ENCODE peak calls at places on chromosomes 6 and 20, in five cellular contexts. One of them, this sample, is unnamed.

GRCh38 chr6:128519931-128520435 is 416 bp downstream of the PTPRK start:
- DNase-seq in left ventricle myocardium inferior: peak; percentile 37
- DNase-seq in kidney: peak; percentile 85
- DNase-seq in right cardiac atrium: no peak
- DNase-seq in IMR-90: no peak
- DNase-seq in this sample: peak; percentile 59

GRCh38 chr6:112923940-112924587 is 576.9 kb downstream of the RFPL4B start:
- DNase-seq in left ventricle myocardium inferior: no peak
- DNase-seq in IMR-90: no peak
- DNase-seq in right cardiac atrium: no peak
- DNase-seq in kidney: no peak
- DNase-seq in this sample: no peak

GRCh38 chr6:94902974-94903628 is 674.2 kb upstream of the MANEA start:
- DNase-seq in right cardiac atrium: no peak
- DNase-seq in left ventricle myocardium inferior: no peak
- DNase-seq in IMR-90: no peak
- DNase-seq in kidney: no peak
- DNase-seq in this sample: no peak

GRCh38 chr6:138465007-138465645 is 34.2 kb downstream of the NHSL1 start:
- DNase-seq in IMR-90: peak; percentile 98
- DNase-seq in right cardiac atrium: no peak
- DNase-seq in left ventricle myocardium inferior: no peak
- DNase-seq in kidney: no peak
- DNase-seq in this sample: peak; percentile 79

GRCh38 chr6:39114395-39114706 is 635 bp downstream of the SAYSD1 start:
- DNase-seq in right cardiac atrium: no peak
- DNase-seq in kidney: no peak
- DNase-seq in IMR-90: no peak
- DNase-seq in left ventricle myocardium inferior: no peak
- DNase-seq in this sample: no peak

GRCh38 chr6:36851149-36851614 is 11.9 kb upstream of the CPNE5 start:
- DNase-seq in IMR-90: peak; percentile 72
- DNase-seq in right cardiac atrium: no peak
- DNase-seq in left ventricle myocardium inferior: no peak
- DNase-seq in kidney: no peak
- DNase-seq in this sample: no peak

GRCh38 chr6:90397929-90398674 is 101.5 kb upstream of the BACH2 start:
- DNase-seq in IMR-90: peak; percentile 32
- DNase-seq in right cardiac atrium: no peak
- DNase-seq in left ventricle myocardium inferior: no peak
- DNase-seq in kidney: no peak
- DNase-seq in this sample: no peak

GRCh38 chr6:114061116-114061515 is 90.2 kb upstream of the HDAC2 start:
- DNase-seq in left ventricle myocardium inferior: no peak
- DNase-seq in kidney: no peak
- DNase-seq in right cardiac atrium: no peak
- DNase-seq in IMR-90: no peak
- DNase-seq in this sample: no peak

GRCh38 chr20:15848126-15848525 is 725.1 kb downstream of the KIF16B start:
- DNase-seq in IMR-90: no peak
- DNase-seq in left ventricle myocardium inferior: no peak
- DNase-seq in right cardiac atrium: no peak
- DNase-seq in kidney: no peak
- DNase-seq in this sample: no peak

GRCh38 chr20:43409041-43409913 is 48.4 kb upstream of the SRSF6 start:
- DNase-seq in right cardiac atrium: no peak
- DNase-seq in kidney: no peak
- DNase-seq in IMR-90: peak; percentile 52
- DNase-seq in left ventricle myocardium inferior: no peak
- DNase-seq in this sample: no peak

GRCh38 chr20:38747495-38748096 is 664 bp upstream of the ACTR5 start:
- DNase-seq in left ventricle myocardium inferior: no peak
- DNase-seq in kidney: no peak
- DNase-seq in IMR-90: no peak
- DNase-seq in right cardiac atrium: no peak
- DNase-seq in this sample: peak; percentile 72

GRCh38 chr6:2448826-2449571 is 203.6 kb upstream of the GMDS start:
- DNase-seq in left ventricle myocardium inferior: no peak
- DNase-seq in IMR-90: peak; percentile 89
- DNase-seq in kidney: no peak
- DNase-seq in right cardiac atrium: no peak
- DNase-seq in this sample: no peak

GRCh38 chr6:44096615-44097014 is 30.6 kb downstream of the MRPL14 start:
- DNase-seq in IMR-90: peak; percentile 72
- DNase-seq in right cardiac atrium: peak; percentile 86
- DNase-seq in left ventricle myocardium inferior: peak; percentile 62
- DNase-seq in kidney: peak; percentile 88
- DNase-seq in this sample: no peak

GRCh38 chr6:150987855-150988484 is 122.5 kb downstream of the MTHFD1L start:
- DNase-seq in right cardiac atrium: no peak
- DNase-seq in IMR-90: no peak
- DNase-seq in kidney: no peak
- DNase-seq in left ventricle myocardium inferior: no peak
- DNase-seq in this sample: no peak

GRCh38 chr6:126797981-126798380 is 320.5 kb upstream of the RSPO3 start:
- DNase-seq in left ventricle myocardium inferior: no peak
- DNase-seq in kidney: no peak
- DNase-seq in right cardiac atrium: no peak
- DNase-seq in IMR-90: no peak
- DNase-seq in this sample: no peak
- H3K4me1 ChIP-seq in left ventricle myocardium inferior: no peaks in the 10 kb centered on the region
- H3K4me1 ChIP-seq in kidney: no peaks in the 10 kb centered on the region
- H3K4me1 ChIP-seq in right cardiac atrium: no peaks in the 10 kb centered on the region
- H3K4me1 ChIP-seq in IMR-90: no peaks in the 10 kb centered on the region
- H3K4me1 ChIP-seq in this sample: no peaks in the 10 kb centered on the region

DNA sequence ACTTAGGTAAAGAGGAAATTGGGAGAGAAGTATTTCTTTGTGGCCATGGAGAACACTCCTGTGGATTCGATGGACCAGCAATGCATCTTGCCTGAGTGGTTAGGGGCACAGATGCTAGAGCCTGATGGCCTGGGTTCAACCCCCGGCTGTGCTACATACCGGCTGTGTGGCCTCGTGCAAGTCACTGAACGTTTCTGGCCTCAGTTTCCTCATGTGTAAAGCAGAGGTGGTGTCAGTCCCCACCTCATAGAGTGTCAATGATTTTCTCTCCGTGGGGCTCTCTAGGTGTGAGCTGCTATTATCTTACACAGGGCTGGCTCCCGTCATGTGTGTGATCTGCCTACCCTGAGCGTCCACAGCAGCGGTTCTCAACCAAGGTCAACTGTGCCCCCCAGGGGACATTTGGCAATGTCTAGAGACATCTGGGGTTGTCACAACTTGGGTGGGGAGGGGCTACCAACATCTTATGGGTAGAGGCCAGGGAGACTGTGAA is 50.0 kb upstream of the PTPN1 start:
- DNase-seq in left ventricle myocardium inferior: no peak
- DNase-seq in right cardiac atrium: no peak
- DNase-seq in kidney: no peak
- DNase-seq in IMR-90: no peak
- DNase-seq in this sample: no peak
- H3K27ac ChIP-seq in left ventricle myocardium inferior: peak overlapping the region; percentile 60
- H3K27ac ChIP-seq in right cardiac atrium: no peak overlapping the region
- H3K27ac ChIP-seq in kidney: no peak overlapping the region
- H3K27ac ChIP-seq in IMR-90: no peak overlapping the region
- H3K27ac ChIP-seq in this sample: peak overlapping the region; percentile 3

DNA sequence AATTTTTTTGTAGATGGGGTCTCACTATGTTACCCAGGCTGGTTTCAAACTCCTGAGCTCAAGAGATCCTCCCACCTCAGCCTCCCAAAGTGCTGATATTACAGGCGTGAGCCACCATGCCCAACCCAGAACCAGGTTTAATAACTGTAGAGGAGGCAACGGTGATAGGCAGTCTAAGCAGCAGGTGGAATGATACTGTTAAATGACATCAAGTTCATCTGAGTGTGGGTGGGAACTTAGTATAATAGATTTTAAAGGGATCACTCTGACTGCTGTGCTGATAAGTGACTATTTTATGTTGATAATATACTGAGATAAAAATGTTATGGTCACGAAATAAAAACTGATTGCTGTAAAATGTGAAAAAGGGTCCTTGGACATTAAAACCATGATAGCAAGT is 31.1 kb downstream of the PCNA start:
- DNase-seq in IMR-90: no peak
- DNase-seq in left ventricle myocardium inferior: no peak
- DNase-seq in right cardiac atrium: no peak
- DNase-seq in kidney: no peak
- DNase-seq in this sample: no peak
- H3K4me1 ChIP-seq in IMR-90: no peaks in the 10 kb centered on the region
- H3K4me1 ChIP-seq in left ventricle myocardium inferior: peaks cover 5% of the 10 kb centered on the region
- H3K4me1 ChIP-seq in right cardiac atrium: no peaks in the 10 kb centered on the region
- H3K4me1 ChIP-seq in kidney: no peaks in the 10 kb centered on the region
- H3K4me1 ChIP-seq in this sample: no peaks in the 10 kb centered on the region

GRCh38 chr6:53282234-53282633 is 66.5 kb downstream of the ELOVL5 start:
- DNase-seq in left ventricle myocardium inferior: no peak
- DNase-seq in right cardiac atrium: no peak
- DNase-seq in IMR-90: no peak
- DNase-seq in kidney: no peak
- DNase-seq in this sample: no peak

GRCh38 chr6:53279301-53279700 is 69.4 kb downstream of the ELOVL5 start:
- DNase-seq in IMR-90: no peak
- DNase-seq in left ventricle myocardium inferior: no peak
- DNase-seq in kidney: no peak
- DNase-seq in right cardiac atrium: no peak
- DNase-seq in this sample: no peak

GRCh38 chr6:53280207-53280606 is 68.5 kb downstream of the ELOVL5 start:
- DNase-seq in left ventricle myocardium inferior: no peak
- DNase-seq in right cardiac atrium: no peak
- DNase-seq in IMR-90: no peak
- DNase-seq in kidney: no peak
- DNase-seq in this sample: no peak

GRCh38 chr6:53282741-53283140 is 66.0 kb downstream of the ELOVL5 start:
- DNase-seq in kidney: no peak
- DNase-seq in IMR-90: no peak
- DNase-seq in right cardiac atrium: no peak
- DNase-seq in left ventricle myocardium inferior: no peak
- DNase-seq in this sample: no peak

DNA sequence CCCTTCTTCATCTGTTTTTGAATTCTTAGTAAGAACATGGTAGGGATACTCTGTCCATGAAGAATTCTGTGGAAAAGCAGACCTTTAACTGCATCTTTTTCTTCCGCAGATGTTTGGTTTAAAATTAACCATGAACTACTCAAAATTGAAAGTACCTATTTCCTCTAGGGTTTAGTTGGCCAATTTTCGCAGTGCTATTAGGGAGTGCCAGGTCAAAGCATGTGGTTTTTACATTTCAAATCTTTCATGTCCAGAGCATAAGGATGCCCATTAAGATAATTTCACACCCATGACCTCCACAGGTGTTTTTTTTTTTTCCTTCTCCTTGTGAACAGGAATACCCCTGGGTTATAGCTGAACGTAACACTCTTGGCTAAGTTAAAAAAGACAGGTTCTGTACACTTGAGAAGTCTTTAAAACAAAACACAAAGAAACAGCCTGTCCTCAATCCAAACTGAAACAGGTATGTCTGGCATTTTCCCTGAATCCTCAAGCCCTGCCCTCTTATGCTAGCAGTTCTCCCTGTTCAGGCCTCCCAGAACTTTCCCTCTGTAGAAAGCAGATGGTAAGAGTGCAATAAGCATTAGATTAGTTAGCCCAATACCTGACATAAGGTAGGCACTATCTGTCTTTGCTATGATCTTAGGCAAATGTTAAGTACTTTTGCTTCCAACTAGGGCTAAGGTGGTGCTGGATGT is 67.1 kb downstream of the ELOVL5 start:
- DNase-seq in left ventricle myocardium inferior: no peak
- DNase-seq in kidney: no peak
- DNase-seq in IMR-90: no peak
- DNase-seq in right cardiac atrium: no peak
- DNase-seq in this sample: no peak
- H3K27ac ChIP-seq in left ventricle myocardium inferior: peak overlapping the region; percentile 36
- H3K27ac ChIP-seq in kidney: peak overlapping the region; percentile 8
- H3K27ac ChIP-seq in IMR-90: no peak overlapping the region
- H3K27ac ChIP-seq in right cardiac atrium: peak overlapping the region; percentile 19
- H3K27ac ChIP-seq in this sample: no peak overlapping the region

GRCh38 chr20:5670137-5670536 is 80.1 kb upstream of the SHLD1 start:
- DNase-seq in left ventricle myocardium inferior: no peak
- DNase-seq in IMR-90: no peak
- DNase-seq in right cardiac atrium: no peak
- DNase-seq in kidney: no peak
- DNase-seq in this sample: no peak
- H3K4me1 ChIP-seq in left ventricle myocardium inferior: no peaks in the 10 kb centered on the region
- H3K4me1 ChIP-seq in IMR-90: peaks cover 2% of the 10 kb centered on the region
- H3K4me1 ChIP-seq in right cardiac atrium: no peaks in the 10 kb centered on the region
- H3K4me1 ChIP-seq in kidney: no peaks in the 10 kb centered on the region
- H3K4me1 ChIP-seq in this sample: peaks cover 25% of the 10 kb centered on the region

GRCh38 chr6:163355471-163355991 is 59.0 kb upstream of the QKI start:
- DNase-seq in kidney: no peak
- DNase-seq in right cardiac atrium: peak; percentile 90
- DNase-seq in IMR-90: peak; percentile 67
- DNase-seq in left ventricle myocardium inferior: peak; percentile 78
- DNase-seq in this sample: no peak
- H3K27ac ChIP-seq in kidney: peak overlapping the region; percentile 32
- H3K27ac ChIP-seq in right cardiac atrium: peak overlapping the region; percentile 88
- H3K27ac ChIP-seq in IMR-90: peak overlapping the region; percentile 19
- H3K27ac ChIP-seq in left ventricle myocardium inferior: peak overlapping the region; percentile 87
- H3K27ac ChIP-seq in this sample: peak overlapping the region; percentile 53

GRCh38 chr6:54037277-54037779 is 73.9 kb upstream of the MLIP start:
- DNase-seq in IMR-90: peak; percentile 57
- DNase-seq in kidney: no peak
- DNase-seq in left ventricle myocardium inferior: no peak
- DNase-seq in right cardiac atrium: no peak
- DNase-seq in this sample: no peak

GRCh38 chr6:54043360-54043759 is 67.9 kb upstream of the MLIP start:
- DNase-seq in left ventricle myocardium inferior: no peak
- DNase-seq in IMR-90: no peak
- DNase-seq in kidney: no peak
- DNase-seq in right cardiac atrium: no peak
- DNase-seq in this sample: no peak

GRCh38 chr6:54040545-54040944 is 70.7 kb upstream of the MLIP start:
- DNase-seq in right cardiac atrium: no peak
- DNase-seq in kidney: no peak
- DNase-seq in left ventricle myocardium inferior: no peak
- DNase-seq in IMR-90: no peak
- DNase-seq in this sample: no peak

GRCh38 chr6:54041239-54041638 is 70.0 kb upstream of the MLIP start:
- DNase-seq in IMR-90: no peak
- DNase-seq in kidney: no peak
- DNase-seq in right cardiac atrium: no peak
- DNase-seq in left ventricle myocardium inferior: no peak
- DNase-seq in this sample: no peak
- H3K4me1 ChIP-seq in IMR-90: peaks cover 1% of the 10 kb centered on the region
- H3K4me1 ChIP-seq in kidney: no peaks in the 10 kb centered on the region
- H3K4me1 ChIP-seq in right cardiac atrium: peaks cover 1% of the 10 kb centered on the region
- H3K4me1 ChIP-seq in left ventricle myocardium inferior: peaks cover 97% of the 10 kb centered on the region
- H3K4me1 ChIP-seq in this sample: no peaks in the 10 kb centered on the region

GRCh38 chr6:83126223-83126622 is 58.8 kb downstream of the DOP1A start:
- DNase-seq in kidney: no peak
- DNase-seq in IMR-90: no peak
- DNase-seq in left ventricle myocardium inferior: no peak
- DNase-seq in right cardiac atrium: no peak
- DNase-seq in this sample: no peak

GRCh38 chr6:83125425-83125824 is 58.0 kb downstream of the DOP1A start:
- DNase-seq in IMR-90: no peak
- DNase-seq in kidney: no peak
- DNase-seq in right cardiac atrium: no peak
- DNase-seq in left ventricle myocardium inferior: no peak
- DNase-seq in this sample: no peak

GRCh38 chr6:83127258-83127657 is 59.8 kb downstream of the DOP1A start:
- DNase-seq in right cardiac atrium: no peak
- DNase-seq in IMR-90: no peak
- DNase-seq in kidney: no peak
- DNase-seq in left ventricle myocardium inferior: no peak
- DNase-seq in this sample: no peak

GRCh38 chr6:83127976-83128375 is 60.5 kb downstream of the DOP1A start:
- DNase-seq in kidney: no peak
- DNase-seq in right cardiac atrium: no peak
- DNase-seq in left ventricle myocardium inferior: no peak
- DNase-seq in IMR-90: peak; percentile 79
- DNase-seq in this sample: no peak

GRCh38 chr6:83126807-83127206 is 59.3 kb downstream of the DOP1A start:
- DNase-seq in IMR-90: no peak
- DNase-seq in right cardiac atrium: no peak
- DNase-seq in left ventricle myocardium inferior: no peak
- DNase-seq in kidney: no peak
- DNase-seq in this sample: no peak
- H3K27ac ChIP-seq in IMR-90: peak overlapping the region; percentile 32
- H3K27ac ChIP-seq in right cardiac atrium: no peak overlapping the region
- H3K27ac ChIP-seq in left ventricle myocardium inferior: no peak overlapping the region
- H3K27ac ChIP-seq in kidney: no peak overlapping the region
- H3K27ac ChIP-seq in this sample: no peak overlapping the region

This sample was measured in RWPE2.